ENCODE peak calls at places on chromosomes 1 and 21, in ten cellular contexts. One of them, this sample, is unnamed.

GRCh38 chr1:109739738-109740614 is 862 bp downstream of the GSTM3 start:
- DNase-seq in HFF-Myc: no peak
- DNase-seq in astrocyte of the spinal cord: peak; percentile 62
- DNase-seq in psoas muscle: peak; percentile 83
- DNase-seq in colonic mucosa: peak; percentile 83
- DNase-seq in cardiac muscle cell: peak; percentile 70
- DNase-seq in tibial artery: peak; percentile 68
- DNase-seq in lung: peak; percentile 71
- DNase-seq in right lobe of liver: peak; percentile 78
- DNase-seq in BJ: no peak
- DNase-seq in this sample: peak; percentile 63

GRCh38 chr1:101371259-101371658 is 134.4 kb downstream of the S1PR1 start:
- DNase-seq in tibial artery: no peak
- DNase-seq in astrocyte of the spinal cord: peak; percentile 35
- DNase-seq in psoas muscle: no peak
- DNase-seq in right lobe of liver: no peak
- DNase-seq in cardiac muscle cell: no peak
- DNase-seq in lung: no peak
- DNase-seq in HFF-Myc: peak; percentile 24
- DNase-seq in colonic mucosa: no peak
- DNase-seq in BJ: peak; percentile 39
- DNase-seq in this sample: peak; percentile 65

GRCh38 chr1:246724725-246725095 is 501 bp downstream of the SCCPDH start:
- DNase-seq in lung: no peak
- DNase-seq in astrocyte of the spinal cord: peak; percentile 64
- DNase-seq in right lobe of liver: no peak
- DNase-seq in cardiac muscle cell: peak; percentile 36
- DNase-seq in HFF-Myc: no peak
- DNase-seq in psoas muscle: no peak
- DNase-seq in BJ: no peak
- DNase-seq in tibial artery: no peak
- DNase-seq in colonic mucosa: peak; percentile 47
- DNase-seq in this sample: peak; percentile 62

GRCh38 chr1:205348559-205349477 is 7.9 kb downstream of the KLHDC8A start:
- DNase-seq in BJ: no peak
- DNase-seq in psoas muscle: no peak
- DNase-seq in right lobe of liver: no peak
- DNase-seq in astrocyte of the spinal cord: no peak
- DNase-seq in lung: no peak
- DNase-seq in HFF-Myc: no peak
- DNase-seq in cardiac muscle cell: no peak
- DNase-seq in tibial artery: no peak
- DNase-seq in colonic mucosa: no peak
- DNase-seq in this sample: no peak

GRCh38 chr1:41122148-41122547 is 100.6 kb upstream of the SLFNL1 start:
- DNase-seq in HFF-Myc: no peak
- DNase-seq in colonic mucosa: no peak
- DNase-seq in astrocyte of the spinal cord: no peak
- DNase-seq in right lobe of liver: no peak
- DNase-seq in lung: no peak
- DNase-seq in psoas muscle: no peak
- DNase-seq in tibial artery: no peak
- DNase-seq in BJ: no peak
- DNase-seq in cardiac muscle cell: no peak
- DNase-seq in this sample: no peak

GRCh38 chr1:209805875-209806760 is at the start of gene IRF6:
- DNase-seq in tibial artery: peak; percentile 82
- DNase-seq in lung: peak; percentile 93
- DNase-seq in colonic mucosa: peak; percentile 98
- DNase-seq in psoas muscle: peak; percentile 74
- DNase-seq in right lobe of liver: peak; percentile 93
- DNase-seq in BJ: no peak
- DNase-seq in HFF-Myc: no peak
- DNase-seq in cardiac muscle cell: peak; percentile 83
- DNase-seq in astrocyte of the spinal cord: peak; percentile 62
- DNase-seq in this sample: peak; percentile 28

GRCh38 chr1:22886211-22886610 is 86.5 kb downstream of the LACTBL1 start:
- DNase-seq in psoas muscle: no peak
- DNase-seq in HFF-Myc: no peak
- DNase-seq in colonic mucosa: no peak
- DNase-seq in BJ: peak; percentile 43
- DNase-seq in lung: no peak
- DNase-seq in tibial artery: no peak
- DNase-seq in astrocyte of the spinal cord: peak; percentile 30
- DNase-seq in cardiac muscle cell: peak; percentile 35
- DNase-seq in right lobe of liver: no peak
- DNase-seq in this sample: peak; percentile 65

GRCh38 chr1:102838016-102838415 is 270.3 kb downstream of the COL11A1 start:
- DNase-seq in astrocyte of the spinal cord: no peak
- DNase-seq in lung: no peak
- DNase-seq in tibial artery: no peak
- DNase-seq in HFF-Myc: no peak
- DNase-seq in colonic mucosa: no peak
- DNase-seq in psoas muscle: no peak
- DNase-seq in BJ: no peak
- DNase-seq in right lobe of liver: no peak
- DNase-seq in cardiac muscle cell: no peak
- DNase-seq in this sample: peak; percentile 13

GRCh38 chr1:193184776-193185175 is 1.6 kb downstream of the B3GALT2 start:
- DNase-seq in lung: no peak
- DNase-seq in colonic mucosa: no peak
- DNase-seq in HFF-Myc: no peak
- DNase-seq in astrocyte of the spinal cord: no peak
- DNase-seq in BJ: no peak
- DNase-seq in tibial artery: no peak
- DNase-seq in psoas muscle: no peak
- DNase-seq in cardiac muscle cell: no peak
- DNase-seq in right lobe of liver: no peak
- DNase-seq in this sample: no peak

GRCh38 chr1:193185861-193186714 is at the start of gene B3GALT2:
- DNase-seq in cardiac muscle cell: peak; percentile 60
- DNase-seq in lung: no peak
- DNase-seq in BJ: no peak
- DNase-seq in right lobe of liver: no peak
- DNase-seq in colonic mucosa: peak; percentile 65
- DNase-seq in astrocyte of the spinal cord: peak; percentile 44
- DNase-seq in psoas muscle: no peak
- DNase-seq in HFF-Myc: no peak
- DNase-seq in tibial artery: no peak
- DNase-seq in this sample: no peak

GRCh38 chr1:193187114-193187513 is 701 bp upstream of the B3GALT2 start:
- DNase-seq in astrocyte of the spinal cord: no peak
- DNase-seq in colonic mucosa: no peak
- DNase-seq in cardiac muscle cell: no peak
- DNase-seq in HFF-Myc: no peak
- DNase-seq in psoas muscle: no peak
- DNase-seq in tibial artery: no peak
- DNase-seq in BJ: no peak
- DNase-seq in lung: no peak
- DNase-seq in right lobe of liver: no peak
- DNase-seq in this sample: no peak

GRCh38 chr1:193183019-193183643 is 3.3 kb downstream of the B3GALT2 start:
- DNase-seq in tibial artery: no peak
- DNase-seq in right lobe of liver: no peak
- DNase-seq in cardiac muscle cell: peak; percentile 69
- DNase-seq in astrocyte of the spinal cord: peak; percentile 74
- DNase-seq in psoas muscle: no peak
- DNase-seq in colonic mucosa: peak; percentile 29
- DNase-seq in BJ: no peak
- DNase-seq in HFF-Myc: peak; percentile 38
- DNase-seq in lung: no peak
- DNase-seq in this sample: peak; percentile 41

GRCh38 chr1:193185206-193185605 is 1.2 kb downstream of the B3GALT2 start:
- DNase-seq in psoas muscle: no peak
- DNase-seq in astrocyte of the spinal cord: no peak
- DNase-seq in lung: no peak
- DNase-seq in colonic mucosa: no peak
- DNase-seq in tibial artery: no peak
- DNase-seq in HFF-Myc: no peak
- DNase-seq in cardiac muscle cell: no peak
- DNase-seq in right lobe of liver: no peak
- DNase-seq in BJ: no peak
- DNase-seq in this sample: no peak
- H3K4me3 ChIP-seq in psoas muscle: no peak overlapping the region
- H3K4me3 ChIP-seq in astrocyte of the spinal cord: no peak overlapping the region
- H3K4me3 ChIP-seq in lung: no peak overlapping the region
- H3K4me3 ChIP-seq in colonic mucosa: no peak overlapping the region
- H3K4me3 ChIP-seq in tibial artery: no peak overlapping the region
- H3K4me3 ChIP-seq in HFF-Myc: no peak overlapping the region
- H3K4me3 ChIP-seq in cardiac muscle cell: peak overlapping the region; percentile 12
- H3K4me3 ChIP-seq in right lobe of liver: no peak overlapping the region
- H3K4me3 ChIP-seq in BJ: peak overlapping the region; percentile 10
- H3K4me3 ChIP-seq in this sample: peak overlapping the region; percentile 20

GRCh38 chr1:24337455-24337854 is 18.3 kb downstream of the GRHL3 start:
- DNase-seq in tibial artery: no peak
- DNase-seq in colonic mucosa: no peak
- DNase-seq in right lobe of liver: no peak
- DNase-seq in psoas muscle: peak; percentile 28
- DNase-seq in HFF-Myc: no peak
- DNase-seq in lung: no peak
- DNase-seq in BJ: no peak
- DNase-seq in cardiac muscle cell: no peak
- DNase-seq in astrocyte of the spinal cord: no peak
- DNase-seq in this sample: no peak

GRCh38 chr1:24329797-24330543 is 10.8 kb downstream of the GRHL3 start:
- DNase-seq in lung: no peak
- DNase-seq in cardiac muscle cell: peak; percentile 30
- DNase-seq in colonic mucosa: no peak
- DNase-seq in astrocyte of the spinal cord: peak; percentile 69
- DNase-seq in psoas muscle: no peak
- DNase-seq in right lobe of liver: no peak
- DNase-seq in BJ: no peak
- DNase-seq in tibial artery: no peak
- DNase-seq in HFF-Myc: no peak
- DNase-seq in this sample: peak; percentile 21

GRCh38 chr1:24327886-24328285 is 8.7 kb downstream of the GRHL3 start:
- DNase-seq in BJ: no peak
- DNase-seq in HFF-Myc: no peak
- DNase-seq in colonic mucosa: no peak
- DNase-seq in psoas muscle: no peak
- DNase-seq in right lobe of liver: no peak
- DNase-seq in lung: no peak
- DNase-seq in cardiac muscle cell: no peak
- DNase-seq in astrocyte of the spinal cord: no peak
- DNase-seq in tibial artery: no peak
- DNase-seq in this sample: no peak

GRCh38 chr1:24336099-24336498 is 16.9 kb downstream of the GRHL3 start:
- DNase-seq in lung: no peak
- DNase-seq in HFF-Myc: no peak
- DNase-seq in astrocyte of the spinal cord: no peak
- DNase-seq in right lobe of liver: no peak
- DNase-seq in colonic mucosa: no peak
- DNase-seq in cardiac muscle cell: no peak
- DNase-seq in tibial artery: no peak
- DNase-seq in BJ: no peak
- DNase-seq in psoas muscle: no peak
- DNase-seq in this sample: no peak

DNA sequence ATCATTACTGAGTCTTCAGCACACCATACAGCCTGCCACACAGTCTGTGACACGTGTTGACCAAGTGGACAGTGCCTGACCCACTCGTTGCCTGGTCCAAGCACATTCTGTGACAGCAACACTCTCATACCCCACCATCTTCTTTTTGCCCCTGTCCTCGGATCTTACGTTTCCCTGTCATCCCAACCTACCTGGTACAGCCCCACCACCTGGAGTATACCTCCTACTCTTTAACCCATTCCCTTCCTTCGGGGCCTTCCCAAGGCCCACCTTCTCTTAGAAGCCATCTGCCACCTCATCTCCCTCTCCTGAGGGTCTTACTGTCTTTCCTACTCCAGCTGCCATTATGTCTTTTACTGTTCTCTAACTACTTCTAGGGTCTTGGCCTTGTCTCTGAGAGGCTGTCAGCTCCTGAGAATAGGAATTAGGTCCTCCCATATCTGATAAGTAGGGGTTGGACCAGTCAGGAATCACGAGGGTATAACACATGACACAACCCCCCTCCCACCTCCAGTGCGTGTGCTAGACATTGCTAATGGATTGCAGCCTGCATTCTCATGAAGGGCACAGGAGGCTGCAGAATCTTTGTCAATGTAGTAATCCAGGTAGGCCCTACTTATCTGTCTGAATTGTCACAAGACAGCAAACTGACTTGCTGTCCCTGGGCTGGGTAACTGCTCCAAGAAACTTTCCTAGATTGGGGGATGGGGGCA is 13.0 kb downstream of the GRHL3 start:
- DNase-seq in tibial artery: no peak
- DNase-seq in cardiac muscle cell: no peak
- DNase-seq in lung: no peak
- DNase-seq in HFF-Myc: no peak
- DNase-seq in psoas muscle: no peak
- DNase-seq in BJ: no peak
- DNase-seq in colonic mucosa: no peak
- DNase-seq in astrocyte of the spinal cord: no peak
- DNase-seq in right lobe of liver: no peak
- DNase-seq in this sample: no peak
- TF ChIP-seq CTCF in tibial artery: no peak
- TF ChIP-seq CTCF in cardiac muscle cell: no peak
- TF ChIP-seq CTCF in lung: no peak
- TF ChIP-seq CTCF in HFF-Myc: no peak
- TF ChIP-seq CTCF in psoas muscle: no peak
- TF ChIP-seq CTCF in BJ: no peak
- TF ChIP-seq CTCF in colonic mucosa: no peak
- TF ChIP-seq CTCF in astrocyte of the spinal cord: no peak
- TF ChIP-seq CTCF in right lobe of liver: no peak
- TF ChIP-seq CTCF in this sample: no peak

GRCh38 chr21:43976661-43977060 is 35.4 kb upstream of the TRAPPC10 start:
- DNase-seq in astrocyte of the spinal cord: no peak
- DNase-seq in tibial artery: no peak
- DNase-seq in lung: no peak
- DNase-seq in colonic mucosa: no peak
- DNase-seq in right lobe of liver: no peak
- DNase-seq in psoas muscle: no peak
- DNase-seq in cardiac muscle cell: no peak
- DNase-seq in BJ: no peak
- DNase-seq in HFF-Myc: no peak
- DNase-seq in this sample: no peak

GRCh38 chr21:43973634-43973955 is 38.5 kb upstream of the TRAPPC10 start:
- DNase-seq in psoas muscle: peak; percentile 47
- DNase-seq in BJ: no peak
- DNase-seq in tibial artery: no peak
- DNase-seq in colonic mucosa: no peak
- DNase-seq in lung: no peak
- DNase-seq in right lobe of liver: no peak
- DNase-seq in astrocyte of the spinal cord: no peak
- DNase-seq in HFF-Myc: no peak
- DNase-seq in cardiac muscle cell: no peak
- DNase-seq in this sample: no peak

GRCh38 chr21:43978060-43978459 is 34.0 kb upstream of the TRAPPC10 start:
- DNase-seq in lung: no peak
- DNase-seq in right lobe of liver: no peak
- DNase-seq in HFF-Myc: no peak
- DNase-seq in colonic mucosa: no peak
- DNase-seq in tibial artery: no peak
- DNase-seq in cardiac muscle cell: no peak
- DNase-seq in BJ: no peak
- DNase-seq in astrocyte of the spinal cord: no peak
- DNase-seq in psoas muscle: no peak
- DNase-seq in this sample: no peak

GRCh38 chr21:43974791-43975468 is 37.2 kb upstream of the TRAPPC10 start:
- DNase-seq in right lobe of liver: no peak
- DNase-seq in BJ: no peak
- DNase-seq in tibial artery: no peak
- DNase-seq in HFF-Myc: no peak
- DNase-seq in cardiac muscle cell: no peak
- DNase-seq in astrocyte of the spinal cord: no peak
- DNase-seq in psoas muscle: no peak
- DNase-seq in lung: no peak
- DNase-seq in colonic mucosa: no peak
- DNase-seq in this sample: no peak

DNA sequence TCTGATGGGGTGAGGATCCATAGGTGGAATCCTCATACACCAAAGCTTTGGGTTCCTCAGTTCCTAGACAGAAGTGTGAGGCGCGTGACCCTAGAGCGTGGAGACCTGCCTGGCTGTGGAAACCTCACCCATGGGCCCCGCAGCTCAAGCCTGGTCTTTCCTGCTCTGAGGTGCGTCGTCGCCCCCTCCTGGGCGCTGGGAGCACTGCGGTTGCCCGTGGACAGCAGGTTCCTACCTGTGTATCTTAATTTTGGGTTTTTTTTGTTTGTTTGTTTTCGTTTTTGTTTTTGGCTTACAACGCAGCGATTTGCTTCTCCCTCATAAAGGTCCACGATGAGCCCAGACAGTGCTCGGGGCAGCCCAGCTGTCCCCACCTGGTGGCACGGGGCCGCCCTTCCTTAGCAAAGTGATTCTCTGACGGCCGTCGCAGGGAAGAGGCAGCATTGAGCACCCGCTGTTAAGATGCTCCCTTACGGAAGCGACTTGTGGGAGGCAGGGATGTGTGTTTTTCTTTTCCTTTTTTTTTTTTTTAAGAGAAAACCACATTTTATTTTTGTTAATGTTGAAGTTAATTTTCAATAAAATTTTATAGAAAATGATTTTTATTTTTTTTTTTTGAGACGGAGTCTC is 36.5 kb upstream of the TRAPPC10 start:
- DNase-seq in BJ: no peak
- DNase-seq in HFF-Myc: peak; percentile 19
- DNase-seq in lung: peak; percentile 76
- DNase-seq in colonic mucosa: peak; percentile 85
- DNase-seq in tibial artery: peak; percentile 71
- DNase-seq in right lobe of liver: peak; percentile 78
- DNase-seq in cardiac muscle cell: peak; percentile 76
- DNase-seq in astrocyte of the spinal cord: peak; percentile 58
- DNase-seq in psoas muscle: peak; percentile 89
- DNase-seq in this sample: peak; percentile 81
- H3K4me3 ChIP-seq in BJ: no peak overlapping the region
- H3K4me3 ChIP-seq in HFF-Myc: no peak overlapping the region
- H3K4me3 ChIP-seq in lung: no peak overlapping the region
- H3K4me3 ChIP-seq in colonic mucosa: no peak overlapping the region
- H3K4me3 ChIP-seq in tibial artery: no peak overlapping the region
- H3K4me3 ChIP-seq in right lobe of liver: no peak overlapping the region
- H3K4me3 ChIP-seq in cardiac muscle cell: no peak overlapping the region
- H3K4me3 ChIP-seq in astrocyte of the spinal cord: no peak overlapping the region
- H3K4me3 ChIP-seq in psoas muscle: no peak overlapping the region
- H3K4me3 ChIP-seq in this sample: no peak overlapping the region

DNA sequence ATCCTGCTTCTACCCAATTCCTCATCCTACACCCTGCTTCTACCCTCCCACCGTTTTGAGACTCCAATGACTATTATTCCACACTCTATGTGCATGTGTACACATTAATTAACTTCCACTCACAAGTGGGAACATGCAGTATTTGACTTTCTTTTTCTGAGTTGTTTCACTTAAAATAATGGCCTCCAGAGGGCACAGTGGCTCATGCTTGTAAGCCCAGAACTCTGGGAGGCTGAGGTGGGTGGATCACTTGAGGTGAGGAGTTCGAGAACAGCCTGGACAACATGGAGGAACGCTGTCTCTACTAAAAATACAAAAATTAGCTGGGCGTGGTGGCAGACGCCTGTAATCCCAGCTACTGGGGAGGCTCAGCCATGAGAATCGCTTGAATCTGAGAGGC is 464.8 kb downstream of the PTBP2 start:
- DNase-seq in colonic mucosa: no peak
- DNase-seq in astrocyte of the spinal cord: no peak
- DNase-seq in lung: no peak
- DNase-seq in psoas muscle: no peak
- DNase-seq in right lobe of liver: no peak
- DNase-seq in BJ: no peak
- DNase-seq in tibial artery: no peak
- DNase-seq in HFF-Myc: no peak
- DNase-seq in cardiac muscle cell: peak; percentile 19
- DNase-seq in this sample: no peak
- TF ChIP-seq CTCF in colonic mucosa: no peak
- TF ChIP-seq CTCF in astrocyte of the spinal cord: peak; percentile 15
- TF ChIP-seq CTCF in lung: no peak
- TF ChIP-seq CTCF in psoas muscle: no peak
- TF ChIP-seq CTCF in right lobe of liver: peak; percentile 36
- TF ChIP-seq CTCF in BJ: peak; percentile 6
- TF ChIP-seq CTCF in tibial artery: no peak
- TF ChIP-seq CTCF in HFF-Myc: peak; percentile 28
- TF ChIP-seq CTCF in cardiac muscle cell: peak; percentile 14
- TF ChIP-seq CTCF in this sample: no peak

This sample was measured in foreskin fibroblast.